ENCODE peak calls at places on chromosome 9, in five cellular contexts. E is stimulated activated CD8-positive, alpha-beta memory T cell treated with anti-CD3 and anti-CD28 coated beads, Interleukin-15, amount 100 ng/mL, for 1 hour; F is DMS 273 treated with DMSO at 0.1 percent for 48 hours; Q is OCI-LY7; G is GM04504. B is an unnamed sample.

GRCh38 chr9:35689601-35690446 is at the start of gene TPM2:
- DNase-seq in E (no peak), F (no peak), Q (no peak), G (peak), B (peak)

GRCh38 chr9:1832960-1833359 is 182.2 kb upstream of the SMARCA2 start:
- DNase-seq in E (no peak), F (no peak), Q (no peak), G (no peak), B (no peak)

GRCh38 chr9:117705386-117705785 is 1.2 kb downstream of the TLR4 start:
- DNase-seq in E (no peak), F (no peak), Q (no peak), G (no peak), B (no peak)

GRCh38 chr9:86714976-86715375 is 232.3 kb downstream of the GAS1 start:
- DNase-seq in E (no peak), F (no peak), Q (no peak), G (peak), B (peak)

GRCh38 chr9:4137755-4138154 is 162.1 kb downstream of the GLIS3 start:
- DNase-seq in E (no peak), F (no peak), Q (no peak), G (peak), B (peak)

GRCh38 chr9:94210616-94211603 is 48.2 kb upstream of the ZNF169 start:
- DNase-seq in E (no peak), F (no peak), Q (no peak), G (no peak), B (no peak)

GRCh38 chr9:99126312-99126711 is 21.4 kb downstream of the TGFBR1 start:
- DNase-seq in E (no peak), F (no peak), Q (no peak), G (no peak), B (no peak)

GRCh38 chr9:116686693-116687073 is 422 bp upstream of the TRIM32 start:
- DNase-seq in E (no peak), F (no peak), Q (no peak), G (no peak), B (no peak)

GRCh38 chr9:117411547-117411946 is 3.3 kb downstream of the ASTN2 start:
- DNase-seq in E (no peak), F (no peak), Q (peak), G (no peak), B (no peak)

GRCh38 chr9:137579259-137579604 is 507 bp upstream of the DPH7 start:
- DNase-seq in E (no peak), F (no peak), Q (no peak), G (no peak), B (no peak)

GRCh38 chr9:114652776-114653555 is 4.6 kb downstream of the TEX53 start:
- DNase-seq in E (no peak), F (no peak), Q (no peak), G (peak), B (peak)

GRCh38 chr9:84170521-84171141 is 169.9 kb downstream of the SLC28A3 start:
- DNase-seq in E (no peak), F (peak), Q (no peak), G (peak), B (peak)

GRCh38 chr9:5553211-5553610 is 42.9 kb downstream of the PDCD1LG2 start:
- DNase-seq in E (no peak), F (no peak), Q (no peak), G (no peak), B (peak)